ENCODE peak calls at places on chromosomes 6 and 20, in four cellular contexts. L is tibial nerve, A is suprapubic skin, O is K562. X is an unnamed sample. For H3K4me1, the result is how much of the 10 kb centered on the place peaks cover.

GRCh38 chr20:33862709-33863403 is 51.7 kb downstream of the CHMP4B start:
- DNase-seq in O (peak), L (peak), A (no peak), X (peak)

GRCh38 chr20:54323227-54323734 is 115.4 kb downstream of the PFDN4 start:
- DNase-seq in O (no peak), L (no peak), A (no peak), X (no peak)

GRCh38 chr6:77245026-77245425 is 218.3 kb downstream of the HTR1B start:
- DNase-seq in A (no peak), O (no peak), L (no peak), X (no peak)

GRCh38 chr20:33673115-33673410 is 1.2 kb downstream of the NECAB3 start:
- DNase-seq in A (no peak), L (no peak), O (no peak), X (no peak)

GRCh38 chr20:39588148-39588757 is 626.1 kb downstream of the DHX35 start:
- DNase-seq in A (no peak), L (no peak), O (no peak), X (no peak)

GRCh38 chr6:132995432-132995831 is 181.1 kb downstream of the RPS12 start:
- DNase-seq in O (no peak), A (no peak), L (no peak), X (no peak)

GRCh38 chr20:48392407-48393310 is 435.1 kb downstream of the PREX1 start:
- DNase-seq in A (no peak), L (no peak), O (no peak), X (no peak)

GRCh38 chr6:69827491-69827890 is 30.7 kb upstream of the LMBRD1 start:
- DNase-seq in O (no peak), L (no peak), A (no peak), X (no peak)

GRCh38 chr20:40970218-40970617 is 58.4 kb upstream of the TOP1 start:
- DNase-seq in O (no peak), A (no peak), L (no peak), X (no peak)

GRCh38 chr20:35001596-35002362 is 46.1 kb downstream of the MYH7B start:
- DNase-seq in A (no peak), L (no peak), O (no peak), X (no peak)

GRCh38 chr6:36912583-36912982 is 26.8 kb downstream of the C6orf89 start:
- DNase-seq in O (no peak), L (no peak), A (no peak), X (no peak)

DNA sequence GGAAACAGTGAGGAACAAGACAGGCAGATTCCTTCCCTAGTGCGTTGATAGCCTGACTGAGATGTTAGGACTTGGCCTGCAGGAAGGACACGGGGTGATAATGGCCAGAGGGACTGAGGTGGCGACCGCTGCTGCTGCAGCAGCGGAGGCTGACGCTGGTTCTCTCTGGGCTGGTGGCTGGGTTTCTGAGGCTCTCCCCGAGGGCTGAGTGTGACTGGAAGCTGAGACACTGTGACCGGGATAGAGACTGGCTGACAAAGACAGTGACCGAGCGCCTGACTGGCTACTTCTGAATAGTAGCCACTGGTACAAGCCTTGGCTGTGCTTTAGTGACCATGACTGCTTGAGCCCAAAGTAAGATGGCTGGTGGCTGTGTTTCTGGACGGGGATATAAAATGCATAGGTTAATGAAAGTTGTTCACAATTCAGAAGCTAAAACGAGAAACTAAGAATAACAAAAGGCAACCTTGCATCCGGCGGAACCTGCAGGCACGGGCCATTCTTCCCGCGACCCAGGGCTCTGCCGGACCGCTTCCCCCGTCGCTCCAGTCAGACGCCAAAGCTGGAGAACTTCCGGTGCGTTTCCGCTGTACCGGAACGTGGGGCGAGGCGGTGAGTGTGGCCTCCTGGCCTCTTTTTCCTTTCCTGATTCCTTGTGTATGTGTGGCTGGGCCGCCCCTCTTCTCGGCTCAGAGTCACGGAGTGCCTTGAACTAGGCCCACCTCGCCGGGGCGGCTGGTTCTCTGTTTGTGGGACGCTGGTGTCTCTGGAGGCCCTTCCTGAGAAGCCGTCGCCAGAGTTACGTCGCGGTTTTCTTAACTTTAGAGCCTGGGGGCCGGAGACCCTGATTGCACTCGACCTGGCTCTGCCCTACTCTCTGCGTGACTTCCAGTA is at the start of gene AAR2:
- DNase-seq in O (peak), L (peak), A (peak), X (peak)
- TF ChIP-seq POLR2A in O (peak), L (no peak), A (peak), X (no peak)

GRCh38 chr6:24564081-24564480 is 69.3 kb downstream of the ALDH5A1 start:
- DNase-seq in O (no peak), L (no peak), A (no peak), X (no peak)
- H3K27ac ChIP-seq in O (no peak), L (no peak), A (no peak), X (no peak)

GRCh38 chr6:151388997-151389639 is 2.2 kb downstream of the ZBTB2 start:
- DNase-seq in A (no peak), O (no peak), L (no peak), X (no peak)
- H3K4me1 ChIP-seq in A (under half), O (under half), L (under half), X (under half)

DNA sequence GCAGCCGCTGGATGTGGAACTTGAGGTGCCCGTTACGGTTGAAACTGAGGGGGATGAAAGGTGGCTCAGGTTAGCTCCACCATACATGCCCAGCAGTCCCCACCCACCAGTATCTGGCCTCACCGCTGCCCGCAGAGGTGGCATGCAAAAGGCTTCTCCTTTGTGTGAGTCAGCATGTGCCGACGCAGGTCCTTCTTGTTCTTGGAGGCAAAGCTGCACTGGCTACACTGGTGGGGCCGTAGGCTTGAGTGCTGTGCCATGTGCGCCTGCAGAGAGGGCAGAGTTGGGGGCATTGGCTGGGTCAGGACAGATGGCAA is 15.8 kb downstream of the PCIF1 start:
- DNase-seq in L (no peak), O (no peak), A (no peak), X (no peak)
- TF ChIP-seq POLR2A in L (no peak), O (no peak), A (no peak), X (no peak)

DNA sequence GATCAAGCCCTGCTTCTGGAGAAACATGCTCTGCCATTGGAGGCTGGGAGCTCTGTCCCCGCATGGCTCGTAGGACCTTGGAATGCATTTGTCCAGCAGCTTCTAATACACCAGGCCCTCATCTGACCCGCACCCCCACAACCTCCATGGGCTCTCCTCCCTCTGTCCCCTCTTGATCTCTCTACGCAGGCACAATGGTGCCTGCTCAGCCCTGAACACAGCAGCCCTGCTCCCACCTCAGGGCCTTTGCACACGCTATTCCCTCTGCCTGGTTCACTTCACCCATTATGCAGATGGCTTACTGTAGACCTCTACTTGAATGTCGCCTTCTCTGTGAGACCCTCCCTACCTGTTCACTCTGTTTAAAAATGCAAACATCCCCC is 27.0 kb upstream of the PTGIS start:
- DNase-seq in O (no peak), A (no peak), L (no peak), X (no peak)
- H3K27ac ChIP-seq in O (no peak), A (peak), L (peak), X (peak)

GRCh38 chr6:168585441-168585840 is 144.5 kb downstream of the SMOC2 start:
- DNase-seq in A (no peak), O (no peak), L (no peak), X (no peak)
- H3K4me1 ChIP-seq in A (under half), O (under half), L (under half), X (under half)

GRCh38 chr6:108711094-108711493 is 137.1 kb upstream of the ARMC2 start:
- DNase-seq in L (no peak), A (no peak), O (no peak), X (no peak)
- TF ChIP-seq POLR2A in L (no peak), A (no peak), O (no peak), X (no peak)

DNA sequence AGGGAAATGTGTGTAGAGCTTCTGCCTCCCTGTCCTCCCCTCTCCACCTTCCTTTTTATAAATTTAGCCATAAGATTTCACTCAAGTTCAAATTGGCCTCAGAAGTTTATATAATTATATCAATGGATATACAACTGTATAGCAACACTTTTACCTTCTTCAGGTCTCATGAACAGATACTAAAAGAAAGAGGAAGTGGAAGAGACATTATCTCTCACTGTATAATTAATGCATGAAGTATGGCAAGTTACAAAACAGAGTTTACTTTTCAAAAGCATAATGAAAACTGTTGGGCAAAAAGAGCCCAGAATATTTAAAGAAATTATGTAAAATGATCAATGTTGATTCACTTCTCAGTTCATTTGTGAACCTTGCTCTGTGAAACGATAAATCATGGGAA is 99.7 kb downstream of the PDE7B start:
- DNase-seq in O (no peak), L (no peak), A (no peak), X (no peak)
- H3K27ac ChIP-seq in O (no peak), L (no peak), A (no peak), X (no peak)